ENCODE peak calls at places on chromosomes 5 and 9, in five cellular contexts. One of them, this sample, is unnamed.

GRCh38 chr9:135448570-135449180 is 30.9 kb upstream of the PPP1R26 start:
- DNase-seq in RWPE1: no peak
- DNase-seq in aorta: peak
- DNase-seq in adrenal gland: no peak
- DNase-seq in lung: no peak
- DNase-seq in this sample: no peak

GRCh38 chr5:15489571-15490235 is 10.3 kb upstream of the FBXL7 start:
- DNase-seq in RWPE1: no peak
- DNase-seq in lung: no peak
- DNase-seq in aorta: no peak
- DNase-seq in adrenal gland: no peak
- DNase-seq in this sample: no peak

GRCh38 chr9:18672706-18673105 is 198.8 kb downstream of the ADAMTSL1 start:
- DNase-seq in RWPE1: no peak
- DNase-seq in aorta: no peak
- DNase-seq in adrenal gland: no peak
- DNase-seq in lung: no peak
- DNase-seq in this sample: no peak

GRCh38 chr5:36369092-36369737 is 67.5 kb upstream of the RANBP3L start:
- DNase-seq in RWPE1: peak
- DNase-seq in aorta: no peak
- DNase-seq in lung: no peak
- DNase-seq in adrenal gland: peak
- DNase-seq in this sample: no peak

GRCh38 chr5:108521841-108522506 is 140.1 kb upstream of the FBXL17 start:
- DNase-seq in aorta: no peak
- DNase-seq in RWPE1: peak
- DNase-seq in lung: no peak
- DNase-seq in adrenal gland: no peak
- DNase-seq in this sample: no peak

GRCh38 chr5:170266570-170267379 is 30.8 kb downstream of the LCP2 start:
- DNase-seq in lung: no peak
- DNase-seq in RWPE1: no peak
- DNase-seq in adrenal gland: no peak
- DNase-seq in aorta: no peak
- DNase-seq in this sample: no peak

GRCh38 chr5:1751026-1751863 is 48.4 kb downstream of the MRPL36 start:
- DNase-seq in adrenal gland: peak
- DNase-seq in lung: no peak
- DNase-seq in aorta: peak
- DNase-seq in RWPE1: no peak
- DNase-seq in this sample: no peak

GRCh38 chr9:224540-225520 is 10.2 kb downstream of the DOCK8 start:
- DNase-seq in aorta: no peak
- DNase-seq in adrenal gland: no peak
- DNase-seq in lung: no peak
- DNase-seq in RWPE1: peak
- DNase-seq in this sample: no peak

GRCh38 chr5:58148366-58148765 is 311.5 kb downstream of the PLK2 start:
- DNase-seq in adrenal gland: no peak
- DNase-seq in RWPE1: no peak
- DNase-seq in lung: no peak
- DNase-seq in aorta: no peak
- DNase-seq in this sample: no peak

GRCh38 chr5:156391139-156391538 is 64.2 kb downstream of the SGCD start:
- DNase-seq in aorta: no peak
- DNase-seq in lung: no peak
- DNase-seq in RWPE1: peak
- DNase-seq in adrenal gland: no peak
- DNase-seq in this sample: no peak

GRCh38 chr5:146562461-146562860 is 46.5 kb upstream of the GPR151 start:
- DNase-seq in aorta: no peak
- DNase-seq in lung: no peak
- DNase-seq in RWPE1: no peak
- DNase-seq in adrenal gland: no peak
- DNase-seq in this sample: no peak

GRCh38 chr9:31847963-31848362 is 536.5 kb upstream of the ACO1 start:
- DNase-seq in adrenal gland: no peak
- DNase-seq in RWPE1: no peak
- DNase-seq in lung: no peak
- DNase-seq in aorta: no peak
- DNase-seq in this sample: no peak

GRCh38 chr9:129548571-129549135 is 72.2 kb downstream of the C9orf50 start:
- DNase-seq in lung: no peak
- DNase-seq in RWPE1: no peak
- DNase-seq in aorta: peak
- DNase-seq in adrenal gland: peak
- DNase-seq in this sample: no peak

GRCh38 chr9:112041536-112042243 is 133.4 kb downstream of the SUSD1 start:
- DNase-seq in adrenal gland: no peak
- DNase-seq in aorta: no peak
- DNase-seq in RWPE1: peak
- DNase-seq in lung: no peak
- DNase-seq in this sample: no peak

GRCh38 chr9:24487250-24487861 is 58.3 kb downstream of the IZUMO3 start:
- DNase-seq in adrenal gland: no peak
- DNase-seq in aorta: no peak
- DNase-seq in RWPE1: no peak
- DNase-seq in lung: no peak
- DNase-seq in this sample: no peak

GRCh38 chr5:139806726-139807646 is 11.4 kb downstream of the PSD2 start:
- DNase-seq in adrenal gland: no peak
- DNase-seq in aorta: peak
- DNase-seq in lung: no peak
- DNase-seq in RWPE1: no peak
- DNase-seq in this sample: peak

GRCh38 chr9:105658351-105658750 is 3.9 kb upstream of the TAL2 start:
- DNase-seq in lung: no peak
- DNase-seq in aorta: no peak
- DNase-seq in adrenal gland: no peak
- DNase-seq in RWPE1: no peak
- DNase-seq in this sample: no peak

GRCh38 chr9:136201609-136202448 is 3.1 kb downstream of the LHX3 start:
- DNase-seq in aorta: no peak
- DNase-seq in adrenal gland: no peak
- DNase-seq in RWPE1: peak
- DNase-seq in lung: no peak
- DNase-seq in this sample: no peak

GRCh38 chr9:137279741-137280477 is 2.4 kb downstream of the TOR4A start:
- DNase-seq in aorta: peak
- DNase-seq in lung: no peak
- DNase-seq in adrenal gland: no peak
- DNase-seq in RWPE1: no peak
- DNase-seq in this sample: no peak

GRCh38 chr9:125428515-125429467 is 167.2 kb downstream of the GAPVD1 start:
- DNase-seq in aorta: peak
- DNase-seq in RWPE1: no peak
- DNase-seq in adrenal gland: no peak
- DNase-seq in lung: no peak
- DNase-seq in this sample: no peak

GRCh38 chr5:173786296-173787187 is 101.6 kb upstream of the CPEB4 start:
- DNase-seq in lung: no peak
- DNase-seq in adrenal gland: no peak
- DNase-seq in RWPE1: no peak
- DNase-seq in aorta: no peak
- DNase-seq in this sample: no peak

GRCh38 chr5:1380910-1381309 is 36.0 kb upstream of the CLPTM1L start:
- DNase-seq in aorta: peak
- DNase-seq in RWPE1: no peak
- DNase-seq in lung: no peak
- DNase-seq in adrenal gland: no peak
- DNase-seq in this sample: no peak

GRCh38 chr5:125793470-125793869 is 629.7 kb upstream of the GRAMD2B start:
- DNase-seq in aorta: no peak
- DNase-seq in adrenal gland: no peak
- DNase-seq in lung: no peak
- DNase-seq in RWPE1: no peak
- DNase-seq in this sample: no peak

GRCh38 chr5:155455791-155456514 is 442.4 kb downstream of the KIF4B start:
- DNase-seq in lung: no peak
- DNase-seq in aorta: no peak
- DNase-seq in adrenal gland: no peak
- DNase-seq in RWPE1: no peak
- DNase-seq in this sample: no peak

GRCh38 chr5:15103130-15103529 is 231.6 kb upstream of the ANKH start:
- DNase-seq in aorta: no peak
- DNase-seq in adrenal gland: no peak
- DNase-seq in lung: no peak
- DNase-seq in RWPE1: no peak
- DNase-seq in this sample: no peak

GRCh38 chr5:102049517-102049916 is 246.6 kb downstream of the SLCO4C1 start:
- DNase-seq in aorta: no peak
- DNase-seq in lung: no peak
- DNase-seq in adrenal gland: no peak
- DNase-seq in RWPE1: no peak
- DNase-seq in this sample: no peak

GRCh38 chr5:88684136-88684500 is 198.9 kb downstream of the MEF2C start:
- DNase-seq in lung: no peak
- DNase-seq in aorta: no peak
- DNase-seq in RWPE1: no peak
- DNase-seq in adrenal gland: no peak
- DNase-seq in this sample: no peak

GRCh38 chr5:156942064-156942463 is 21.0 kb downstream of the TIMD4 start:
- DNase-seq in aorta: no peak
- DNase-seq in lung: no peak
- DNase-seq in RWPE1: no peak
- DNase-seq in adrenal gland: no peak
- DNase-seq in this sample: no peak

GRCh38 chr5:139755892-139756671 is 39.5 kb upstream of the PSD2 start:
- DNase-seq in aorta: no peak
- DNase-seq in RWPE1: no peak
- DNase-seq in adrenal gland: no peak
- DNase-seq in lung: no peak
- DNase-seq in this sample: no peak

GRCh38 chr9:96048116-96048953 is 172.8 kb downstream of the ERCC6L2 start:
- DNase-seq in RWPE1: no peak
- DNase-seq in aorta: no peak
- DNase-seq in lung: no peak
- DNase-seq in adrenal gland: no peak
- DNase-seq in this sample: no peak

DNA sequence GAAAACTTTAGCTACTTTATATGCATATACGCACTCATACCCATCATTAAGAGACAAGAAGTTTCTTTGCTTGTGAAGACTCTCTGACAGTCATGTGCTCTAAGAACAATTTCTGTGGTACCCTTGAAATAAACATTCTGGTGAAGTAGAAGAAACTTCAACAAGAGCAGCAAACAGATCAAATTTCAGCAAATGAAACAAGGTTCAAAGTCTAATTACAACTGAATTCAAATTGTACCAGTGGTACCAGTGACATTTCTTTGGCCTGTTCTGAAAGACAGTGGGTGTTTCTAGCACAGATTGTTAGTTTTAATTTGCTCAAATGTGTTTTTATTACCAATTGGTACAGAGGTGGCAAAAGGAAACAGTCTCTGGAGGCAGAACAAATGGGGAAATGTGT is 391.0 kb downstream of the CHSY3 start:
- DNase-seq in aorta: no peak
- DNase-seq in RWPE1: no peak
- DNase-seq in lung: no peak
- DNase-seq in adrenal gland: no peak
- DNase-seq in this sample: no peak
- H3K27ac ChIP-seq in aorta: no peak
- H3K27ac ChIP-seq in RWPE1: no peak
- H3K27ac ChIP-seq in lung: no peak
- H3K27ac ChIP-seq in adrenal gland: no peak
- H3K27ac ChIP-seq in this sample: no peak

GRCh38 chr9:114395196-114395595 is 7.4 kb upstream of the AKNA start:
- DNase-seq in lung: no peak
- DNase-seq in adrenal gland: no peak
- DNase-seq in aorta: no peak
- DNase-seq in RWPE1: no peak
- DNase-seq in this sample: no peak
- H3K27ac ChIP-seq in lung: no peak
- H3K27ac ChIP-seq in adrenal gland: no peak
- H3K27ac ChIP-seq in aorta: no peak
- H3K27ac ChIP-seq in RWPE1: peak
- H3K27ac ChIP-seq in this sample: peak

GRCh38 chr9:106934831-106935230 is 71.9 kb downstream of the ZNF462 start:
- DNase-seq in lung: no peak
- DNase-seq in aorta: no peak
- DNase-seq in adrenal gland: no peak
- DNase-seq in RWPE1: no peak
- DNase-seq in this sample: no peak

GRCh38 chr9:106934424-106934823 is 71.5 kb downstream of the ZNF462 start:
- DNase-seq in RWPE1: no peak
- DNase-seq in adrenal gland: no peak
- DNase-seq in lung: no peak
- DNase-seq in aorta: no peak
- DNase-seq in this sample: no peak

GRCh38 chr9:106933470-106933869 is 70.5 kb downstream of the ZNF462 start:
- DNase-seq in aorta: no peak
- DNase-seq in RWPE1: no peak
- DNase-seq in adrenal gland: no peak
- DNase-seq in lung: no peak
- DNase-seq in this sample: no peak

GRCh38 chr9:106932178-106932577 is 69.2 kb downstream of the ZNF462 start:
- DNase-seq in aorta: no peak
- DNase-seq in RWPE1: no peak
- DNase-seq in adrenal gland: no peak
- DNase-seq in lung: no peak
- DNase-seq in this sample: no peak

GRCh38 chr9:106932675-106933074 is 69.7 kb downstream of the ZNF462 start:
- DNase-seq in lung: no peak
- DNase-seq in adrenal gland: no peak
- DNase-seq in RWPE1: no peak
- DNase-seq in aorta: no peak
- DNase-seq in this sample: no peak
- H3K27ac ChIP-seq in lung: no peak
- H3K27ac ChIP-seq in adrenal gland: no peak
- H3K27ac ChIP-seq in RWPE1: no peak
- H3K27ac ChIP-seq in aorta: no peak
- H3K27ac ChIP-seq in this sample: no peak

GRCh38 chr5:16827755-16828154 is 108.3 kb downstream of the MYO10 start:
- DNase-seq in RWPE1: no peak
- DNase-seq in aorta: no peak
- DNase-seq in adrenal gland: no peak
- DNase-seq in lung: no peak
- DNase-seq in this sample: no peak

DNA sequence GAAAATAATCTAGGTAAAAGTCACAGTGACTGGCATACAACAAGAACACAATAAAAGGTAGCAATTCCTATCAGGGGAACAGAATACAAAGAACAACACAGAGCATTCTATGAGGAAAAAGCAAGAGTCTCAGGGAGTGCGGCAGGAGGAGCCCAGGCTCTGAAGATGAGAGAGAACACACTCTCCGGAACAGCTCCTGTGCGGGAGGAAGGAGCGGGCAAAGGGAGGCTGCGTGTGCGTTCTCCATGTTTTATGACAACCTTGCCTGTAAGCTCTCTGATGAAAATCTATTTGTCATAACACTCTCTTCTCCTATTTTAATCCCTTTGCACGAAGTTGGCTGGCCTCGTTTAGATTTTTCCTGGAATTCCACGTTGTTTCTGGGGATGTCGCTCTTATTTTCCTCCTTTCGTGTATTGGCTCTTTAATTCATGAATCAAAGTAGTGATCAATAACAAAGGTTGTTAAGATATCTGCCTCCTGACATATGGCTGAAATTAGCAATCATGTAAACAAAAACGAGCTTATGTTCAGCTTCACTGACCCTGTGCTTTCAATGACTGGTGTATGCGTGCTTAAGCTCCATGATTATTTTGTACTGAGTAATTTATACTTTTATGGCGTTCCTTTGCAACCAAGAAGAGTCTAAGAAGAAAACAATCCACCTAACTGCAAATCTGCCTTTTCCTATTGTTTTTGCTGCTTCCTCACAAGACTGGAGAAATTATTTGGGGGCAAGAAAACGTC is 109.5 kb downstream of the MYO10 start:
- DNase-seq in RWPE1: no peak
- DNase-seq in lung: no peak
- DNase-seq in adrenal gland: no peak
- DNase-seq in aorta: no peak
- DNase-seq in this sample: no peak
- H3K27ac ChIP-seq in RWPE1: no peak
- H3K27ac ChIP-seq in lung: no peak
- H3K27ac ChIP-seq in adrenal gland: no peak
- H3K27ac ChIP-seq in aorta: no peak
- H3K27ac ChIP-seq in this sample: no peak

This sample was measured in substantia nigra.